ENCODE peak calls at places on chromosome 22, in nine cellular contexts. B, D, H, I, J, U, W, T and K are unnamed samples.

GRCh38 chr22:27531782-27532530 is 269.6 kb downstream of the MN1 start:
- DNase-seq in T (peak), D (peak), B (no peak), H (peak), U (no peak), W (no peak), J (no peak), I (no peak), K (peak)

GRCh38 chr22:41548830-41549211 is 4.6 kb upstream of the POLR3H start:
- DNase-seq in U (no peak), I (no peak), B (no peak), D (no peak), J (no peak), T (no peak), H (no peak), W (no peak), K (no peak)

GRCh38 chr22:45254789-45255261 is 14.1 kb upstream of the KIAA0930 start:
- DNase-seq in I (no peak), W (no peak), B (no peak), J (no peak), T (no peak), D (no peak), U (no peak), H (no peak), K (no peak)

GRCh38 chr22:27662359-27663030 is 139.1 kb downstream of the MN1 start:
- DNase-seq in T (no peak), B (no peak), H (no peak), D (no peak), I (no peak), W (peak), U (no peak), J (no peak), K (no peak)

GRCh38 chr22:47021371-47022074 is 259.1 kb downstream of the TBC1D22A start:
- DNase-seq in W (no peak), D (no peak), T (no peak), I (no peak), B (no peak), J (no peak), H (no peak), U (no peak), K (no peak)

GRCh38 chr22:29938285-29938693 is 55.3 kb downstream of the MTMR3 start:
- DNase-seq in J (no peak), D (peak), T (no peak), I (no peak), H (peak), B (no peak), U (no peak), W (no peak), K (no peak)

GRCh38 chr22:30318773-30319419 is 7.8 kb downstream of the TBC1D10A start:
- DNase-seq in I (no peak), J (no peak), U (no peak), B (no peak), W (no peak), H (no peak), T (no peak), D (peak), K (no peak)

GRCh38 chr22:36374603-36375024 is 13.2 kb downstream of the MYH9 start:
- DNase-seq in W (no peak), U (peak), H (peak), B (no peak), T (no peak), I (peak), J (no peak), D (no peak), K (no peak)

GRCh38 chr22:27773236-27773550 is 28.4 kb downstream of the MN1 start:
- DNase-seq in T (no peak), H (no peak), B (no peak), D (no peak), J (no peak), U (no peak), W (no peak), I (no peak), K (no peak)

GRCh38 chr22:47029244-47030001 is 267.0 kb downstream of the TBC1D22A start:
- DNase-seq in D (no peak), J (no peak), H (no peak), I (no peak), T (no peak), W (peak), B (no peak), U (no peak), K (no peak)

GRCh38 chr22:50188356-50188755 is 2.6 kb downstream of the TRABD start:
- DNase-seq in D (no peak), J (no peak), T (no peak), B (no peak), W (no peak), I (no peak), U (no peak), H (no peak), K (no peak)

GRCh38 chr22:17867160-17867785 is 93.0 kb upstream of the BID start:
- DNase-seq in D (no peak), B (no peak), U (no peak), I (no peak), J (peak), H (no peak), T (no peak), W (peak), K (no peak)

GRCh38 chr22:40973144-40973543 is 22.0 kb downstream of the RBX1 start:
- DNase-seq in J (no peak), B (no peak), T (no peak), H (no peak), U (no peak), W (no peak), D (no peak), I (no peak), K (no peak)